ENCODE peak calls at places on chromosome 6, in ten cellular contexts. F, P, A, R, L, H, W, M, T and O are unnamed samples.

GRCh38 chr6:117022774-117023173 is 145.7 kb downstream of the RFX6 start:
- DNase-seq in L (no peak), F (no peak), P (no peak), R (no peak), M (no peak), W (no peak), A (no peak), T (no peak), H (no peak), O (no peak)

GRCh38 chr6:154219250-154219649 is 137.4 kb downstream of the IPCEF1 start:
- DNase-seq in F (no peak), P (no peak), H (no peak), T (no peak), L (no peak), W (no peak), R (no peak), A (no peak), M (no peak), O (no peak)

GRCh38 chr6:125201961-125202729 is 48.6 kb downstream of the TPD52L1 start:
- DNase-seq in P (no peak), T (no peak), H (no peak), W (peak; percentile 72), L (no peak), F (peak; percentile 58), A (no peak), M (peak; percentile 90), R (peak; percentile 39), O (peak; percentile 57)

GRCh38 chr6:30500421-30501069 is 11.2 kb downstream of the HLA-E start:
- DNase-seq in P (no peak), A (no peak), T (no peak), R (peak; percentile 36), L (no peak), F (peak; percentile 23), H (no peak), M (peak; percentile 59), W (no peak), O (peak; percentile 95)

GRCh38 chr6:106451419-106451818 is 90.9 kb downstream of the CRYBG1 start:
- DNase-seq in F (peak; percentile 12), P (no peak), A (no peak), L (no peak), M (no peak), H (no peak), W (no peak), T (no peak), R (no peak), O (no peak)

GRCh38 chr6:73515204-73516101 is 5.4 kb downstream of the EEF1A1 start:
- DNase-seq in T (no peak), P (no peak), W (no peak), H (no peak), A (peak; percentile 28), L (peak; percentile 77), F (peak; percentile 54), R (peak; percentile 44), M (peak; percentile 66), O (peak; percentile 68)

GRCh38 chr6:32153252-32153834 is 598 bp upstream of the PPT2 start:
- DNase-seq in L (no peak), M (no peak), F (no peak), W (peak; percentile 74), H (peak; percentile 21), R (no peak), T (no peak), A (no peak), P (no peak), O (no peak)

GRCh38 chr6:20417819-20418218 is 16.1 kb downstream of the E2F3 start:
- DNase-seq in L (no peak), P (no peak), R (no peak), T (no peak), A (no peak), F (no peak), H (no peak), M (no peak), W (no peak), O (no peak)

GRCh38 chr6:169243661-169244060 is 10.0 kb downstream of the THBS2 start:
- DNase-seq in T (no peak), P (no peak), R (no peak), F (no peak), A (no peak), W (no peak), M (no peak), H (no peak), L (no peak), O (no peak)

GRCh38 chr6:28683945-28684538 is 158.4 kb downstream of the GPX5 start:
- DNase-seq in A (peak; percentile 0), F (peak; percentile 38), R (peak; percentile 50), M (peak; percentile 35), P (no peak), L (peak; percentile 7), W (no peak), T (no peak), H (no peak), O (peak; percentile 58)

GRCh38 chr6:154653853-154654252 is 79.4 kb upstream of the SCAF8 start:
- DNase-seq in P (no peak), A (no peak), W (no peak), H (no peak), L (no peak), M (peak; percentile 71), F (peak; percentile 50), T (no peak), R (peak; percentile 66), O (peak; percentile 98)

GRCh38 chr6:157280153-157280552 is 43.2 kb downstream of the TMEM242 start:
- DNase-seq in P (no peak), T (no peak), W (no peak), R (no peak), F (no peak), A (no peak), M (no peak), H (no peak), L (no peak), O (no peak)

GRCh38 chr6:47787620-47788497 is 6.0 kb downstream of the OPN5 start:
- DNase-seq in F (peak; percentile 64), P (peak; percentile 3), A (peak; percentile 17), M (peak; percentile 14), L (peak; percentile 64), R (peak; percentile 72), T (peak; percentile 19), W (peak; percentile 76), H (peak; percentile 57), O (peak; percentile 15)

GRCh38 chr6:54935739-54936138 is 89.2 kb downstream of the FAM83B start:
- DNase-seq in P (no peak), T (no peak), L (no peak), F (peak; percentile 15), M (peak; percentile 53), R (no peak), A (no peak), W (no peak), H (no peak), O (no peak)

GRCh38 chr6:9581155-9581554 is 833.7 kb downstream of the TFAP2A start:
- DNase-seq in T (no peak), H (no peak), P (no peak), R (no peak), W (no peak), A (no peak), L (no peak), M (no peak), F (no peak), O (no peak)

GRCh38 chr6:138912308-138912707 is 75.7 kb downstream of the REPS1 start:
- DNase-seq in P (no peak), H (no peak), F (no peak), T (no peak), R (no peak), A (no peak), L (no peak), W (no peak), M (no peak), O (no peak)

GRCh38 chr6:31158863-31159855 is 770 bp downstream of the TCF19 start:
- DNase-seq in T (no peak), W (no peak), M (no peak), P (no peak), H (no peak), R (no peak), F (peak; percentile 41), A (no peak), L (peak; percentile 32), O (peak; percentile 17)

GRCh38 chr6:108167449-108167903 is 1.7 kb downstream of the NR2E1 start:
- DNase-seq in R (peak; percentile 20), L (no peak), T (no peak), M (no peak), F (no peak), P (no peak), W (peak; percentile 42), H (no peak), A (no peak), O (no peak)

GRCh38 chr6:129981598-129981997 is 36.8 kb upstream of the L3MBTL3 start:
- DNase-seq in A (no peak), F (no peak), L (no peak), M (peak; percentile 4), W (no peak), T (no peak), P (no peak), R (no peak), H (no peak), O (peak; percentile 3)

GRCh38 chr6:1538348-1538747 is 71.4 kb upstream of the FOXC1 start:
- DNase-seq in L (no peak), R (no peak), H (no peak), F (no peak), P (no peak), T (no peak), M (no peak), A (no peak), W (no peak), O (no peak)

GRCh38 chr6:109783245-109783990 is 92.3 kb downstream of the FIG4 start:
- DNase-seq in A (no peak), T (no peak), L (no peak), R (peak; percentile 13), W (no peak), P (no peak), F (no peak), M (no peak), H (no peak), O (no peak)

GRCh38 chr6:130574146-130574545 is 208.3 kb downstream of the TMEM200A start:
- DNase-seq in R (no peak), W (no peak), A (no peak), H (no peak), P (no peak), L (no peak), F (no peak), M (no peak), T (no peak), O (no peak)

GRCh38 chr6:72218125-72218524 is 331.8 kb downstream of the RIMS1 start:
- DNase-seq in M (peak; percentile 4), L (no peak), P (no peak), T (no peak), A (no peak), R (peak; percentile 71), F (peak; percentile 46), W (no peak), H (peak; percentile 32), O (peak; percentile 2)

GRCh38 chr6:129215916-129216525 is 333.1 kb downstream of the LAMA2 start:
- DNase-seq in W (no peak), A (no peak), T (no peak), P (no peak), H (no peak), L (no peak), R (no peak), F (no peak), M (no peak), O (no peak)

GRCh38 chr6:82467338-82467737 is 103.7 kb downstream of the TPBG start:
- DNase-seq in R (no peak), W (no peak), T (no peak), H (no peak), L (no peak), A (no peak), F (no peak), P (no peak), M (no peak), O (no peak)

GRCh38 chr6:13278991-13279390 is 49.3 kb downstream of the TBC1D7 start:
- DNase-seq in H (no peak), L (no peak), A (no peak), P (no peak), M (peak; percentile 82), T (no peak), W (no peak), F (peak; percentile 86), R (peak; percentile 84), O (no peak)

GRCh38 chr6:17043148-17043522 is 58.7 kb upstream of the STMND1 start:
- DNase-seq in L (no peak), H (no peak), R (no peak), T (no peak), F (no peak), W (no peak), A (no peak), M (no peak), P (no peak), O (no peak)

GRCh38 chr6:90343581-90343980 is 46.9 kb upstream of the BACH2 start:
- DNase-seq in L (no peak), H (no peak), T (no peak), F (no peak), R (peak; percentile 24), P (no peak), M (peak; percentile 16), A (no peak), W (no peak), O (no peak)